ENCODE peak calls at places on chromosomes 12 and 14, in eight cellular contexts. F, P, D, E, A, N, U and Y are unnamed samples.

GRCh38 chr14:74582910-74583581 is 29.0 kb downstream of the LTBP2 start:
- DNase-seq in F (peak; percentile 73), P (no peak), D (no peak), E (peak; percentile 42), A (no peak), N (no peak), U (peak; percentile 60), Y (no peak)

GRCh38 chr12:6765634-6766581 is at the start of gene PTMS:
- DNase-seq in F (peak; percentile 97), P (no peak), D (no peak), E (peak; percentile 88), A (peak; percentile 98), N (peak; percentile 41), U (peak; percentile 86), Y (peak; percentile 52)

GRCh38 chr12:53538209-53538689 is 31.0 kb upstream of the NPFF start:
- DNase-seq in F (peak; percentile 93), P (no peak), D (no peak), E (no peak), A (peak; percentile 58), N (peak; percentile 94), U (no peak), Y (no peak)

GRCh38 chr12:108768591-108769500 is 37.5 kb upstream of the CORO1C start:
- DNase-seq in F (no peak), P (peak; percentile 4), D (peak; percentile 15), E (no peak), A (peak; percentile 93), N (peak; percentile 33), U (peak; percentile 35), Y (no peak)

GRCh38 chr12:113197518-113198077 is 12.1 kb downstream of the RITA1 start:
- DNase-seq in F (no peak), P (no peak), D (no peak), E (no peak), A (no peak), N (no peak), U (no peak), Y (no peak)

GRCh38 chr14:76924363-76925151 is 98.3 kb downstream of the LRRC74A start:
- DNase-seq in F (no peak), P (no peak), D (peak; percentile 41), E (no peak), A (peak; percentile 93), N (peak; percentile 36), U (no peak), Y (no peak)

GRCh38 chr12:66405395-66405794 is 103.1 kb downstream of the HELB start:
- DNase-seq in F (peak; percentile 53), P (no peak), D (no peak), E (no peak), A (no peak), N (no peak), U (no peak), Y (no peak)

GRCh38 chr14:93891756-93892504 is 35.2 kb upstream of the FAM181A start:
- DNase-seq in F (no peak), P (no peak), D (no peak), E (no peak), A (peak; percentile 61), N (no peak), U (no peak), Y (no peak)

GRCh38 chr12:104653730-104654328 is 197.1 kb downstream of the CHST11 start:
- DNase-seq in F (no peak), P (no peak), D (peak; percentile 40), E (no peak), A (peak; percentile 87), N (peak; percentile 13), U (no peak), Y (no peak)

GRCh38 chr14:33432407-33433023 is 493.8 kb downstream of the NPAS3 start:
- DNase-seq in F (peak; percentile 62), P (no peak), D (peak; percentile 17), E (no peak), A (no peak), N (peak; percentile 42), U (no peak), Y (no peak)

GRCh38 chr14:79920180-79920579 is 291.1 kb downstream of the DIO2 start:
- DNase-seq in F (no peak), P (no peak), D (no peak), E (no peak), A (no peak), N (no peak), U (no peak), Y (no peak)

GRCh38 chr12:125203145-125203765 is 138.0 kb downstream of the AACS start:
- DNase-seq in F (no peak), P (no peak), D (no peak), E (no peak), A (no peak), N (peak; percentile 9), U (no peak), Y (no peak)

GRCh38 chr14:76576047-76576741 is 185.1 kb upstream of the VASH1 start:
- DNase-seq in F (peak; percentile 32), P (no peak), D (no peak), E (peak; percentile 37), A (no peak), N (no peak), U (no peak), Y (no peak)

GRCh38 chr12:6772331-6772695 is at the start of gene LAG3:
- DNase-seq in F (no peak), P (no peak), D (no peak), E (no peak), A (peak; percentile 62), N (no peak), U (no peak), Y (no peak)

GRCh38 chr12:131242741-131243496 is 289.2 kb downstream of the ADGRD1 start:
- DNase-seq in F (no peak), P (no peak), D (peak; percentile 20), E (no peak), A (peak; percentile 93), N (no peak), U (no peak), Y (no peak)

GRCh38 chr12:111406474-111407370 is 999 bp downstream of the SH2B3 start:
- DNase-seq in F (no peak), P (no peak), D (peak; percentile 59), E (peak; percentile 66), A (peak; percentile 78), N (no peak), U (peak; percentile 45), Y (no peak)

GRCh38 chr14:89399594-89400068 is 17.4 kb downstream of the FOXN3 start:
- DNase-seq in F (peak; percentile 92), P (no peak), D (no peak), E (no peak), A (peak; percentile 66), N (peak; percentile 29), U (no peak), Y (no peak)

GRCh38 chr14:89399157-89399556 is 17.9 kb downstream of the FOXN3 start:
- DNase-seq in F (no peak), P (no peak), D (no peak), E (no peak), A (no peak), N (no peak), U (no peak), Y (no peak)

GRCh38 chr14:89401783-89402182 is 15.2 kb downstream of the FOXN3 start:
- DNase-seq in F (no peak), P (no peak), D (no peak), E (no peak), A (no peak), N (no peak), U (no peak), Y (no peak)

GRCh38 chr14:89401241-89401640 is 15.8 kb downstream of the FOXN3 start:
- DNase-seq in F (no peak), P (no peak), D (no peak), E (no peak), A (no peak), N (no peak), U (no peak), Y (no peak)

DNA sequence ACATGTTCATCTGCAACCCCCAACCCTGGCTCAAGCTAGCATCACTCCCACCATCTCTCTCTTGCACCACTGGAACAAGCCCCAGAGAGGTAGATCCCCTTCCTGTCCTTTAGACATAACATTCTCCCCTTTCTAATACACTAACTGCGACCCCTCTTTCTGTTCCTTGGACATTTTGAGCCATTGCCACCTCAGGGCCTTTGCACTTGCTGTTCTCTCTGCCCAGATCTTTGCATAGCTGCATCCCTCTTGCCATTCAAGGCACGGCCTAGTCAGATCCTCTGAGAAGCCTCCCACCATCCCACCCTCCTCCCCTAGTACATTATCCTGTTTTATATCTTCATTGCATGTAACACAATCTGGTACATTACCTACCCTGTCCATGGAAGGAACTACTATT is 16.5 kb downstream of the FOXN3 start:
- DNase-seq in F (no peak), P (no peak), D (no peak), E (no peak), A (no peak), N (no peak), U (no peak), Y (no peak)
- H3K27ac ChIP-seq in F (no peak overlapping the region), P (no peak overlapping the region), D (no peak overlapping the region), E (no peak overlapping the region), A (peak overlapping the region; percentile 78), N (no peak overlapping the region), U (no peak overlapping the region), Y (no peak overlapping the region)

GRCh38 chr14:95946867-95947266 is 70.2 kb downstream of the TUNAR start:
- DNase-seq in F (no peak), P (no peak), D (no peak), E (no peak), A (no peak), N (no peak), U (no peak), Y (no peak)

GRCh38 chr14:95953111-95953724 is 76.6 kb downstream of the TUNAR start:
- DNase-seq in F (no peak), P (no peak), D (no peak), E (no peak), A (peak; percentile 72), N (no peak), U (no peak), Y (no peak)

GRCh38 chr14:95943699-95944098 is 67.1 kb downstream of the TUNAR start:
- DNase-seq in F (no peak), P (no peak), D (no peak), E (no peak), A (no peak), N (no peak), U (no peak), Y (no peak)

GRCh38 chr14:95948608-95949007 is 72.0 kb downstream of the TUNAR start:
- DNase-seq in F (no peak), P (no peak), D (no peak), E (no peak), A (peak; percentile 92), N (no peak), U (no peak), Y (no peak)
- H3K27ac ChIP-seq in F (no peak overlapping the region), P (no peak overlapping the region), D (no peak overlapping the region), E (no peak overlapping the region), A (peak overlapping the region; percentile 71), N (no peak overlapping the region), U (no peak overlapping the region), Y (no peak overlapping the region)

GRCh38 chr12:52495385-52495784 is 2.3 kb upstream of the KRT6A start:
- DNase-seq in F (peak; percentile 52), P (no peak), D (no peak), E (no peak), A (peak; percentile 95), N (no peak), U (no peak), Y (no peak)
- H3K27ac ChIP-seq in F (no peak overlapping the region), P (no peak overlapping the region), D (no peak overlapping the region), E (peak overlapping the region; percentile 66), A (no peak overlapping the region), N (no peak overlapping the region), U (no peak overlapping the region), Y (peak overlapping the region; percentile 99)

DNA sequence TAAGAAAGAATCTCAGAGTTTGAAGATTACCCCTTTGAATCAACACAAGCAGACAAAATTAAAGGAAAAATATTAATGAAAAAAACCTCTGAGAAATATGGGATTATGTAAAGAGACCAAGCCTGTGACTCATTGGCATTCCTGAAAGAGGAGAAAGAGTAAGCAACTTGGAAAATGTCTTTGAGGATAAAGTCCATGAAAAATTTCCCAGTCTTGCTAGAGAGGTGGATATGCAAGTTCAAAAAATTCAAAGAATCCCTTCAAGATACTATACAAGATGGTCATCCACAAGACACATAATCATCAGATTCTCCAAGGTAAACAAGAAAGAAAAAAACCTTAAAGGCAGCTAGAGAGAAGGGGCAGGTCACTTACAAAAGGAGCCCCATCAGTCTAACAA is 13.3 kb downstream of the SLCO1B1 start:
- DNase-seq in F (no peak), P (no peak), D (no peak), E (no peak), A (no peak), N (no peak), U (no peak), Y (no peak)
- H3K27ac ChIP-seq in F (no peak overlapping the region), P (no peak overlapping the region), D (no peak overlapping the region), E (no peak overlapping the region), A (no peak overlapping the region), N (no peak overlapping the region), U (no peak overlapping the region), Y (no peak overlapping the region)